ENCODE peak calls at places on chromosomes 3 and 15, in six cellular contexts. M, A, Z, U, E and D are unnamed samples.

GRCh38 chr15:88650556-88650955 is 11.7 kb downstream of the ISG20 start:
- DNase-seq in M (no peak), A (no peak), Z (peak), U (no peak), E (no peak), D (no peak)

GRCh38 chr3:30112904-30113484 is 493.4 kb upstream of the TGFBR2 start:
- DNase-seq in M (no peak), A (no peak), Z (no peak), U (peak), E (no peak), D (no peak)

GRCh38 chr3:18422972-18423371 is 2.2 kb downstream of the SATB1 start:
- DNase-seq in M (no peak), A (no peak), Z (no peak), U (no peak), E (no peak), D (no peak)

GRCh38 chr3:20700702-20701101 is 514.7 kb upstream of the SGO1 start:
- DNase-seq in M (no peak), A (no peak), Z (no peak), U (no peak), E (no peak), D (no peak)

GRCh38 chr3:87491843-87492242 is 215.5 kb upstream of the POU1F1 start:
- DNase-seq in M (no peak), A (no peak), Z (no peak), U (no peak), E (no peak), D (no peak)

GRCh38 chr3:2579206-2579605 is 480.5 kb downstream of the CNTN4 start:
- DNase-seq in M (no peak), A (no peak), Z (no peak), U (no peak), E (no peak), D (no peak)

GRCh38 chr3:114393367-114394072 is 99.7 kb downstream of the TIGIT start:
- DNase-seq in M (no peak), A (no peak), Z (no peak), U (no peak), E (no peak), D (no peak)

GRCh38 chr15:74519311-74519710 is 21.7 kb upstream of the ARID3B start:
- DNase-seq in M (no peak), A (no peak), Z (no peak), U (peak), E (no peak), D (no peak)

GRCh38 chr3:10160925-10161324 is 3.8 kb upstream of the IRAK2 start:
- DNase-seq in M (no peak), A (no peak), Z (no peak), U (no peak), E (no peak), D (no peak)

GRCh38 chr3:152241142-152242067 is 27.3 kb upstream of the MBNL1 start:
- DNase-seq in M (no peak), A (no peak), Z (no peak), U (peak), E (no peak), D (no peak)